ENCODE peak calls at places on chromosomes 5 and 9, in seven cellular contexts. T is body of pancreas, G is uterus, J is HCT116, W is IMR-90, E is heart left ventricle, R is A549. I is an unnamed sample.

GRCh38 chr5:139708434-139708849 is 60.3 kb downstream of the CXXC5 start:
- DNase-seq in E (no peak), W (no peak), R (no peak), J (no peak), G (no peak), T (no peak), I (no peak)

GRCh38 chr9:89605181-89606048 is 603 bp downstream of the GADD45G start:
- DNase-seq in R (no peak), E (peak; percentile 54), T (peak; percentile 71), J (no peak), W (peak; percentile 19), G (peak; percentile 67), I (peak; percentile 57)

GRCh38 chr9:5500441-5501235 is 9.7 kb upstream of the PDCD1LG2 start:
- DNase-seq in E (peak; percentile 79), R (no peak), J (no peak), W (peak; percentile 21), G (peak; percentile 37), T (no peak), I (no peak)

GRCh38 chr5:31346896-31347557 is 153.5 kb downstream of the CDH6 start:
- DNase-seq in T (no peak), E (no peak), R (no peak), J (no peak), W (peak; percentile 26), G (no peak), I (no peak)

GRCh38 chr9:2085719-2086515 is 70.8 kb downstream of the SMARCA2 start:
- DNase-seq in R (no peak), G (peak; percentile 36), T (no peak), E (no peak), W (peak; percentile 36), J (no peak), I (no peak)

GRCh38 chr5:92927291-92927778 is 653.7 kb downstream of the NR2F1-AS1 start:
- DNase-seq in J (peak; percentile 72), T (no peak), E (no peak), W (no peak), R (no peak), G (no peak), I (no peak)

GRCh38 chr5:126509339-126509738 is 85.7 kb downstream of the ALDH7A1 start:
- DNase-seq in R (no peak), J (no peak), G (peak; percentile 51), W (no peak), T (no peak), E (no peak), I (no peak)

GRCh38 chr9:7033611-7034010 is 275.8 kb downstream of the KDM4C start:
- DNase-seq in R (no peak), G (no peak), W (no peak), E (no peak), J (no peak), T (no peak), I (no peak)

GRCh38 chr5:126965061-126965475 is 65.3 kb downstream of the MARCHF3 start:
- DNase-seq in G (no peak), R (no peak), J (no peak), T (no peak), E (no peak), W (peak; percentile 97), I (no peak)

DNA sequence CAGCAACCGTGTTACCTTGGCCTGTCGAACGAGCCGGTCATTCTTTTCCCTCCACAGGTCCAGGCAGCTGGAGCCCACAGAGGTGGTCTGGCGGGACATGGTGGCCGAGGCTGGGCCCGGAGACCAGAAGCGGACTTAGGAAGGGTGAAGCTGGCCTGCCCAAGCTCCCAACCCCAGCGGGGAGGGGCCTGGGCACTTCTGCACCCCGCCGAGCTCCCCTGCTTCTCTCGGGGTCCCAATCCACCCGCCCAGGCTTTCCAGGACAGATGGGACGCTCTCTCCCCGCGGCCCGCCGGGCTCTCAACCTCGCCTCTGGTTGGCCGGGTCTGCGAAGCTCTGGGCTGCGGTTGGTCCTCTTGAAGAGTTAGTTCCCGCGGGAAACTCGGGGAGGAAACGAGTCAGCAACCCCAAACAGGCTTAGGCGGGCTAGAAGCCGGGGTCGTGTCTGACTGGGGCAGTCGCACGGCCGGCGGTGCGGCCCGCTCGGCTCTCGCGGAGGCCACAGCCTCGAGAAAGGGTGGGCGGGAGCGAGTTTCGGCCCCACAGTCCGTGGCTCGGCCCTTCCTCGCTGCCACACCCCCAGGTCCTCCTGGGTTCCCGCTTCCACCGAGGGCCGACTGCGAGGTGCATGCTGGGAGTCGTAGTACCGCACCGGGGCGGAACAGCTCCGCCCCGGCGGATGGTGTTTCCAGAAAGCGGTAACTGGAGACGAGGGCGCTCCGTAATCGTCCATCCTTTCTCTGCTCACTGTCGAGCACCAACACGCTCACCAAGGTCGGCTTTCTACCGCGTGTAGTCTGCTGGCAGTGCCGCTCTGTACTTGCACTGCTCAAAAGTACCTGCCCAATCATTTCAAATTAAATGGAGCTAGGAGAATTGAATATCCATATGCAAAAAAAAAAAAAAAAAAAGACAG is at the start of gene FANCG:
- DNase-seq in G (peak; percentile 85), R (peak; percentile 95), J (peak; percentile 80), W (peak; percentile 92), T (peak; percentile 92), E (peak; percentile 92), I (peak; percentile 89)
- TF ChIP-seq POLR2A in G (peak; percentile 34), R (peak; percentile 88), J (no peak), W (no peak), T (peak; percentile 53), E (peak; percentile 61), I (no peak)

GRCh38 chr9:129665814-129666511 is 516 bp downstream of the PRRX2 start:
- DNase-seq in W (no peak), T (no peak), G (no peak), J (no peak), R (no peak), E (no peak), I (no peak)
- H3K27ac ChIP-seq in W (peak overlapping the region; percentile 75), T (no peak overlapping the region), G (no peak overlapping the region), J (peak overlapping the region; percentile 76), R (peak overlapping the region; percentile 82), E (no peak overlapping the region), I (no peak overlapping the region)

GRCh38 chr9:93326654-93327053 is 124.8 kb upstream of the FAM120A start:
- DNase-seq in G (no peak), R (no peak), T (no peak), E (no peak), J (no peak), W (no peak), I (no peak)

GRCh38 chr9:93321220-93321610 is 130.3 kb upstream of the FAM120A start:
- DNase-seq in T (no peak), E (no peak), R (no peak), J (no peak), W (no peak), G (no peak), I (no peak)

GRCh38 chr9:93325307-93326035 is 126.0 kb upstream of the FAM120A start:
- DNase-seq in J (no peak), T (no peak), E (no peak), G (no peak), W (no peak), R (no peak), I (no peak)

GRCh38 chr9:93326056-93326455 is 125.4 kb upstream of the FAM120A start:
- DNase-seq in T (no peak), R (no peak), J (no peak), G (no peak), W (no peak), E (no peak), I (no peak)

DNA sequence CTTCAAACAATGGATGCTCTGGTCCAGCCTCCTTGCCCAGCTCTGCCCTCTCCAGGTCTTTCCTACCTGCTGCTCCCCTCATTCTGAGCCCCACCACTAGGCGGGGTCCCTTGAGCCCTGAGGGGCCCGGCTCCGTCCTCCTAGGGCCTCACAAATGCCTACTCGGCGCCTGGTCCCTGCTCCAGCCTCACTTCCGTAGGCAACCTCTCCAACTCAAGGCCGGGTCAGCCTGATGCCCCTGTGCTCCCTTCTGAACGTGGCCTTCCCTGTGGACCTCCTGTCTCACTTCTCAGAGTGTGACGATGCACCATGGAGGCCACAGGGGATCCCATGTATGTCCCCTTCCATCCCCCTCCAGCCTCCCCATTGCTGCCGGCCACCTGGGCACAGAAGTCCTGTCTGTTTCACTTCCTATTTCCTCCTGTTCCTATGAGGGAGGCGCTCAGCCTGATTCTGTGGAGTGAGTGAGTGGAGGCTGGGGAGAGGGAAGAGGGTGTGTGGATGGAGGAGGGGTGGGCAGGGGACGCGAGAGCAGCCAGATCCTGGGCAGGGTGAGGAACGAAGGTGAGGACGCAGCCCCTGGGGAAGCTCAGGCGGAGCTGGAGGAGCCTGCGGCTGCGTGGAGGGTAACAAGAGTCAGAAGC is 127.2 kb upstream of the FAM120A start:
- DNase-seq in R (no peak), E (no peak), G (no peak), T (no peak), W (no peak), J (no peak), I (no peak)
- H3K4me1 ChIP-seq in R (peaks cover 23% of the 10 kb centered on the region), E (no peaks in the 10 kb centered on the region), G (no peaks in the 10 kb centered on the region), T (no peaks in the 10 kb centered on the region), W (no peaks in the 10 kb centered on the region), J (no peaks in the 10 kb centered on the region), I (no peaks in the 10 kb centered on the region)

DNA sequence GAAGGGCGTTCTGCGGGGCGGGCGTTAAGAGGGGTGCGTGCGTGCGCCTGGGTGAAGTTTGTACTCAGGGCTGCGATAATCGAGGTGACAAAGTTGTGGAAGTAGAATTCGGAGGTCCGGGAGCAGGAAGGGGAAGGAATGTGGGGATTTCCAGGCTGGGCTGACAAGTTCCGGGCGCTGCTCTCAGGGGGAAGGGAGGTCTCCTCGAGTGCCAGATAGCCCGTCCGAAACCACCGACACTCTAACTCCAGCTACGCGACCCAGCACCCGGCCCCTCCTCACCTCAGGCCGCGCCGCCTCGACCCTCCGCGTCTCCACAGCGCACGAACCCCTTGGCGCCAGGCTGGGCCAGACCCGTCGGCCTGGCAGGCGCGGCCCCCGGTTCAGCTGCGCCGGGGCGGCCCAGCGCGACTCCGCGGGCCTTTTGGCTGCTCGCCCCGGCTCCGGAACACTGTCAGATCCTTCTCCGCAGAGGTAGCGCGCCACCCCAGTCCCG is at the start of gene IL6ST:
- DNase-seq in T (no peak), J (no peak), R (peak; percentile 60), E (no peak), W (peak; percentile 93), G (no peak), I (peak; percentile 71)
- TF ChIP-seq POLR2A in T (peak; percentile 96), J (peak; percentile 43), R (peak; percentile 46), E (peak; percentile 93), W (peak; percentile 95), G (peak; percentile 88), I (peak; percentile 76)

GRCh38 chr5:74256947-74257573 is 383.5 kb downstream of the ENC1 start:
- DNase-seq in E (no peak), J (no peak), R (no peak), T (no peak), G (no peak), W (no peak), I (no peak)
- H3K27ac ChIP-seq in E (peak overlapping the region; percentile 59), J (no peak overlapping the region), R (no peak overlapping the region), T (no peak overlapping the region), G (peak overlapping the region; percentile 53), W (no peak overlapping the region), I (peak overlapping the region; percentile 69)

GRCh38 chr9:107290619-107291018 is 7.5 kb downstream of the RAD23B start:
- DNase-seq in G (no peak), R (no peak), J (no peak), T (no peak), E (no peak), W (no peak), I (no peak)
- H3K4me1 ChIP-seq in G (no peaks in the 10 kb centered on the region), R (peaks cover 49% of the 10 kb centered on the region), J (peaks cover 43% of the 10 kb centered on the region), T (peaks cover 94% of the 10 kb centered on the region), E (peaks cover 28% of the 10 kb centered on the region), W (peaks cover 12% of the 10 kb centered on the region), I (peaks cover 42% of the 10 kb centered on the region)

I was measured in stomach.